ENCODE peak calls at places on chromosomes 5 and 9, in six cellular contexts. V is Calu3, L is Peyer's patch, Y is HFF-Myc, W is AG09309, J is RWPE1. U is an unnamed sample.

GRCh38 chr9:7777776-7778175 is 21.8 kb downstream of the DMAC1 start:
- DNase-seq in V (no peak), W (no peak), L (no peak), Y (no peak), J (no peak), U (no peak)

GRCh38 chr9:129131300-129132145 is 20.3 kb downstream of the PTPA start:
- DNase-seq in V (peak), W (no peak), L (peak), J (peak), Y (no peak), U (peak)

GRCh38 chr5:170278611-170279500 is 18.7 kb downstream of the LCP2 start:
- DNase-seq in Y (no peak), W (no peak), J (no peak), V (no peak), L (no peak), U (peak)

GRCh38 chr9:136762915-136763648 is 1.2 kb downstream of the LCN15 start:
- DNase-seq in V (no peak), J (peak), Y (no peak), L (peak), W (no peak), U (no peak)

GRCh38 chr5:154473581-154474266 is 4.3 kb downstream of the HAND1 start:
- DNase-seq in V (no peak), Y (no peak), L (no peak), J (no peak), W (no peak), U (no peak)

GRCh38 chr5:21452429-21452828 is 1400.7 kb downstream of the CDH12 start:
- DNase-seq in J (no peak), W (no peak), V (no peak), Y (no peak), L (no peak), U (no peak)

GRCh38 chr9:1604942-1605560 is 410.1 kb upstream of the SMARCA2 start:
- DNase-seq in J (peak), V (no peak), L (no peak), W (no peak), Y (peak), U (peak)

GRCh38 chr9:95441081-95441480 is 75.7 kb downstream of the PTCH1 start:
- DNase-seq in J (no peak), V (no peak), Y (no peak), L (no peak), W (no peak), U (no peak)

GRCh38 chr5:180816608-180817534 is 14.3 kb upstream of the MGAT1 start:
- DNase-seq in J (no peak), W (no peak), V (no peak), L (no peak), Y (no peak), U (no peak)

GRCh38 chr9:14349818-14350333 is 35.9 kb upstream of the NFIB start:
- DNase-seq in V (no peak), J (no peak), W (no peak), Y (no peak), L (no peak), U (no peak)

GRCh38 chr9:68597362-68597997 is 56.8 kb upstream of the TMEM252 start:
- DNase-seq in L (no peak), Y (no peak), W (no peak), J (no peak), V (no peak), U (no peak)

GRCh38 chr5:39387293-39387692 is 23.0 kb upstream of the C9 start:
- DNase-seq in L (no peak), J (no peak), W (no peak), V (no peak), Y (no peak), U (no peak)

GRCh38 chr5:127097288-127097687 is 24.0 kb upstream of the C5orf63 start:
- DNase-seq in W (no peak), J (no peak), Y (no peak), V (no peak), L (no peak), U (no peak)

GRCh38 chr9:71769175-71770165 is 1.2 kb upstream of the CEMIP2 start:
- DNase-seq in V (peak), Y (no peak), J (no peak), W (no peak), L (peak), U (peak)

GRCh38 chr5:154519375-154519774 is 41.3 kb upstream of the HAND1 start:
- DNase-seq in Y (no peak), L (no peak), V (peak), W (no peak), J (no peak), U (no peak)

GRCh38 chr5:153276151-153276550 is 214.3 kb upstream of the GRIA1 start:
- DNase-seq in W (no peak), J (peak), L (no peak), V (no peak), Y (peak), U (no peak)

GRCh38 chr5:111159845-111160244 is 64.3 kb upstream of the CAMK4 start:
- DNase-seq in W (no peak), J (no peak), V (no peak), Y (no peak), L (no peak), U (no peak)

GRCh38 chr9:99809586-99810357 is 11.9 kb upstream of the NR4A3 start:
- DNase-seq in J (no peak), L (no peak), W (no peak), Y (no peak), V (no peak), U (no peak)

GRCh38 chr5:173625686-173626500 is 9.4 kb upstream of the BOD1 start:
- DNase-seq in J (no peak), L (no peak), Y (no peak), W (no peak), V (no peak), U (no peak)

GRCh38 chr9:110923601-110924000 is 114.7 kb downstream of the LPAR1 start:
- DNase-seq in W (no peak), L (no peak), J (no peak), Y (no peak), V (no peak), U (no peak)

GRCh38 chr5:80153586-80154126 is 102.2 kb downstream of the SERINC5 start:
- DNase-seq in L (no peak), V (peak), Y (no peak), W (no peak), J (no peak), U (no peak)

GRCh38 chr5:140039561-140039960 is 3.5 kb downstream of the NRG2 start:
- DNase-seq in V (no peak), J (no peak), W (no peak), L (no peak), Y (no peak), U (no peak)

GRCh38 chr9:113649054-113649453 is 185.5 kb downstream of the RGS3 start:
- DNase-seq in L (peak), V (no peak), J (no peak), Y (no peak), W (no peak), U (no peak)

GRCh38 chr5:89878140-89878570 is 531.4 kb downstream of the CETN3 start:
- DNase-seq in W (peak), L (no peak), Y (peak), V (peak), J (peak), U (no peak)

GRCh38 chr5:121954086-121954485 is 7.7 kb upstream of the SRFBP1 start:
- DNase-seq in W (no peak), J (no peak), V (no peak), L (no peak), Y (no peak), U (no peak)

GRCh38 chr5:107011530-107012115 is 659.1 kb downstream of the EFNA5 start:
- DNase-seq in L (no peak), W (no peak), Y (no peak), V (no peak), J (no peak), U (no peak)

GRCh38 chr5:55230086-55230629 is 3.0 kb upstream of the MCIDAS start:
- DNase-seq in W (no peak), J (no peak), Y (no peak), L (no peak), V (no peak), U (no peak)

GRCh38 chr5:170121321-170121720 is 15.6 kb downstream of the FOXI1 start:
- DNase-seq in Y (no peak), L (no peak), J (no peak), W (peak), V (no peak), U (no peak)

GRCh38 chr5:138725885-138726457 is 27.3 kb upstream of the CTNNA1 start:
- DNase-seq in V (no peak), L (peak), W (no peak), Y (no peak), J (no peak), U (no peak)

GRCh38 chr5:96114736-96115466 is 153.2 kb upstream of the ELL2 start:
- DNase-seq in L (no peak), Y (peak), V (no peak), W (no peak), J (no peak), U (no peak)

GRCh38 chr5:179319741-179320281 is 25.4 kb downstream of the ADAMTS2 start:
- DNase-seq in Y (no peak), L (peak), W (no peak), J (no peak), V (no peak), U (no peak)

GRCh38 chr5:54450542-54450941 is 5.0 kb upstream of the HSPB3 start:
- DNase-seq in V (no peak), Y (no peak), J (no peak), L (no peak), W (no peak), U (no peak)

GRCh38 chr5:175088963-175089362 is 355.0 kb downstream of the DRD1 start:
- DNase-seq in W (no peak), Y (no peak), J (no peak), L (no peak), V (no peak), U (no peak)

GRCh38 chr5:72649449-72649848 is 142.2 kb upstream of the ZNF366 start:
- DNase-seq in W (no peak), Y (no peak), J (peak), L (no peak), V (no peak), U (no peak)

GRCh38 chr9:81823672-81824554 is 104.3 kb upstream of the SPATA31D4 start:
- DNase-seq in W (no peak), J (no peak), L (no peak), Y (no peak), V (no peak), U (no peak)

GRCh38 chr5:76675364-76675763 is 40.6 kb upstream of the F2R start:
- DNase-seq in W (no peak), L (no peak), Y (no peak), V (no peak), J (no peak), U (no peak)

GRCh38 chr5:76678056-76678455 is 37.9 kb upstream of the F2R start:
- DNase-seq in V (no peak), Y (no peak), L (no peak), J (no peak), W (no peak), U (no peak)

GRCh38 chr5:76673125-76673524 is 42.8 kb upstream of the F2R start:
- DNase-seq in V (no peak), J (no peak), W (no peak), Y (no peak), L (no peak), U (no peak)

GRCh38 chr5:76672242-76672641 is 43.7 kb upstream of the F2R start:
- DNase-seq in V (no peak), L (no peak), W (no peak), Y (no peak), J (no peak), U (no peak)

GRCh38 chr5:76674330-76675066 is 41.4 kb upstream of the F2R start:
- DNase-seq in J (no peak), W (no peak), L (no peak), Y (no peak), V (no peak), U (no peak)
- TF ChIP-seq CTCF in J (no peak), W (no peak), L (no peak), Y (no peak), V (no peak), U (no peak)

GRCh38 chr9:131275332-131276106 is 791 bp downstream of the FAM78A start:
- DNase-seq in Y (no peak), V (no peak), L (no peak), J (no peak), W (no peak), U (peak)
- TF ChIP-seq CTCF in Y (no peak), V (no peak), L (no peak), J (no peak), W (no peak), U (peak)

GRCh38 chr9:20591223-20591622 is 31.1 kb downstream of the MLLT3 start:
- DNase-seq in L (no peak), V (no peak), J (no peak), Y (no peak), W (no peak), U (no peak)
- TF ChIP-seq CTCF in L (no peak), V (no peak), J (no peak), Y (peak), W (no peak), U (no peak)

GRCh38 chr9:69809304-69809863 is 11.2 kb upstream of the CFAP95 start:
- DNase-seq in L (no peak), J (no peak), Y (no peak), W (no peak), V (no peak), U (no peak)
- TF ChIP-seq CTCF in L (no peak), J (no peak), Y (peak), W (peak), V (no peak), U (peak)

DNA sequence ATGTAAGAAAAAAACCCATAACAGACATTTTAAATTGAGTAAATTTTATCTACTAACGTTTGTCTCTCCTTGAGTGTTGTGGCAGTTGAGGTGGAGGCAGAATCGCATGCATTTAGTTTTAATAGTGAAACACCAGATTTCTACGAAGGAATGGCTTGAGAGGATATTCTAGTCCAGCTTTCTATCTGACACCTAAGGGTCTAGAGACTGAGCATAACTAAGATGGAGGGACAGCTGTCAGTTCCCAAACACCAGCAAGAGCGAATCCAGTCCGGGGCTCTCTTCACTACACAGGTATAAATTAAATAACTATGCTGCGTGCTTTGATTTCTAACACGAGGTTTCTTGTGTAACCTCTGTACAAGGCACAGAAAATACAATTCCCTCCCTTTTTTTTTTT is 1.4 kb downstream of the NCBP1 start:
- DNase-seq in Y (no peak), L (no peak), J (no peak), W (no peak), V (no peak), U (no peak)
- TF ChIP-seq CTCF in Y (no peak), L (no peak), J (no peak), W (no peak), V (no peak), U (no peak)

GRCh38 chr5:177370488-177371119 is 12.9 kb downstream of the RGS14 start:
- DNase-seq in J (peak), L (peak), Y (peak), V (peak), W (no peak), U (peak)
- TF ChIP-seq CTCF in J (peak), L (peak), Y (peak), V (peak), W (peak), U (peak)

DNA sequence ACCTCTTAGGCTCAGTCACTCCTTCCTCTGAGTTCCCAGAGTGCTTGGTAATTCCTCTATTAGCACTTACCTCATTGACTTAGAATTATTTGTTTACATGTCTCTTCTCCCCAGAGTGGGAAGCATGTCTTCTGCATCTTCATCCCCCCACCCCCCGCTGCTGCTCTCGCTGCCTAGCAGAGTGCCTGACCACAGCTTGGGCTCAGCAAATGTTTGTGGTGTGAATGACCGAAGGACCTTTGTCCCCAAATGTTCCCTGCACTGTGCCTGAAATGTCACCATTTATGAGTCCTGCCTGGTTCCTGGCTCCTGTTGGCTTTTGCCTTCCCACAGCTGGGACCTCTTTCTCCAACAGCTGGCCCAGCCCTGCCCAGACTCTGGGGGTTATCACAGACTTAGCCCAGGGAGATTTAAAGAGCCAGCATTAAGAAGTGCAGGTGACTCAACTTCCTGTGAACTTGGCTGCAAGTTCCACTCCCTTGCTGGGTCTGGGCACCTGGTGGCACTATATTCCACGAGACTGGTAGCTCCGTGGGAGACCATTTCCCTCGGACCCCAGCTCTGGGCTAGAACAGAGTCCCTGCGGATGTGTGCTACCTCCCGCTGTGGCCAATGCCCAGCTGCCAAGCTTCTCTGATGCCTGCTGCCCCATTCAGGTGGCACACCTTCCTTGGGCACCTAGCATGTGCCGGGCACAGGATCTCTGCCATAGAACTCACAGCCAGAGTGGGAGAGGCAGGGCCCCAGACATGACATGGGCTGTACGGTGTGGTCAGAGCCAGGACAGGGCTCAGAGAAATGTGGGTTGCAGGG is 1.8 kb upstream of the HMCN2 start:
- DNase-seq in V (no peak), L (no peak), W (no peak), Y (no peak), J (no peak), U (no peak)
- TF ChIP-seq CTCF in V (no peak), L (no peak), W (no peak), Y (peak), J (no peak), U (no peak)

DNA sequence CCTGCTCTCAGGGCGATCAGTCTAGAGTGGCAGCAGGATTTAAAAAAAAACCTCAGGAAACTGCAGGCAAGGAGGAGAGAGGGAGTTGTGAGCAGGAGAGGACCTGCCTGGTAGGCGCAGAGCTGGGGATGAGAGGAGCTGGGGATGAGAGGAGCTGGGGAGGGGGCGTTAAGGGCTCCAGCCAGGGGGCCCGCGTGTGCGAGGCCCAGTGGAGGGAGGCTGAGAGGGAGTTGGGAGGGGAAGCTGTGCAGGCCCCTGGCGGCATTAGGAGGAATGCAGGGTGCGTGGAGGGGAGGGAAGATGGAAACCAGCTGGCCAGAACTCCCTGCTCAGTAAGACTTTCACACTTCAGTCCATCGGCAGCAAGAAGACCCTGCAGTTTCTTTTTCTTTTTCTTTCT is 45.2 kb upstream of the HMCN2 start:
- DNase-seq in V (no peak), W (no peak), Y (no peak), J (no peak), L (no peak), U (no peak)
- TF ChIP-seq CTCF in V (no peak), W (peak), Y (peak), J (no peak), L (no peak), U (no peak)

GRCh38 chr9:79134654-79135053 is 437.1 kb upstream of the TLE4 start:
- DNase-seq in V (no peak), L (no peak), J (no peak), Y (no peak), W (no peak), U (no peak)
- TF ChIP-seq CTCF in V (no peak), L (no peak), J (no peak), Y (peak), W (peak), U (peak)